ENCODE peak calls at places on chromosomes 7 and 10, in four cellular contexts. W, X, J and A are unnamed samples.

GRCh38 chr7:31003721-31004120 is 40.0 kb downstream of the GHRHR start:
- DNase-seq in W (no peak), X (no peak), J (no peak), A (no peak)

GRCh38 chr7:162583-163297 is 29.6 kb upstream of the FAM20C start:
- DNase-seq in W (no peak), X (no peak), J (no peak), A (no peak)

GRCh38 chr10:117486606-117487005 is 55.9 kb upstream of the EMX2 start:
- DNase-seq in W (no peak), X (no peak), J (no peak), A (no peak)

GRCh38 chr7:108239501-108240225 is 109.5 kb upstream of the LAMB4 start:
- DNase-seq in W (no peak), X (no peak), J (no peak), A (no peak)

GRCh38 chr7:149027055-149027454 is 1.2 kb downstream of the PDIA4 start:
- DNase-seq in W (no peak), X (no peak), J (no peak), A (no peak)

GRCh38 chr7:51160990-51161615 is 155.5 kb downstream of the COBL start:
- DNase-seq in W (peak; percentile 68), X (no peak), J (peak; percentile 56), A (peak; percentile 72)

GRCh38 chr7:105705427-105705826 is 124.1 kb upstream of the EFCAB10 start:
- DNase-seq in W (no peak), X (no peak), J (no peak), A (no peak)

GRCh38 chr10:34172936-34173533 is 642.1 kb downstream of the PARD3 start:
- DNase-seq in W (no peak), X (no peak), J (no peak), A (no peak)

GRCh38 chr7:33444501-33444900 is 315.1 kb downstream of the BBS9 start:
- DNase-seq in W (peak; percentile 65), X (no peak), J (peak; percentile 21), A (no peak)

GRCh38 chr10:132422931-132423813 is 26.2 kb downstream of the PWWP2B start:
- DNase-seq in W (no peak), X (no peak), J (no peak), A (no peak)

GRCh38 chr7:42426163-42426562 is 189.2 kb upstream of the GLI3 start:
- DNase-seq in W (peak; percentile 21), X (no peak), J (no peak), A (no peak)

GRCh38 chr7:79458796-79459195 is 5.3 kb upstream of the MAGI2 start:
- DNase-seq in W (peak; percentile 34), X (no peak), J (no peak), A (no peak)

GRCh38 chr7:461453-462172 is 58.0 kb downstream of the PDGFA start:
- DNase-seq in W (no peak), X (no peak), J (no peak), A (no peak)

GRCh38 chr10:52677087-52677486 is 95.5 kb downstream of the MBL2 start:
- DNase-seq in W (no peak), X (no peak), J (no peak), A (no peak)

GRCh38 chr10:91034494-91035157 is 113.7 kb upstream of the ANKRD1 start:
- DNase-seq in W (peak; percentile 19), X (peak; percentile 55), J (peak; percentile 72), A (peak; percentile 9)

GRCh38 chr7:23538301-23538700 is 6.5 kb upstream of the TRA2A start:
- DNase-seq in W (no peak), X (no peak), J (no peak), A (no peak)

GRCh38 chr7:47816647-47817046 is 131.6 kb downstream of the PKD1L1 start:
- DNase-seq in W (peak; percentile 69), X (no peak), J (no peak), A (peak; percentile 58)

GRCh38 chr10:58704226-58705200 is 191.8 kb downstream of the BICC1 start:
- DNase-seq in W (peak; percentile 85), X (no peak), J (peak; percentile 11), A (no peak)

GRCh38 chr10:77987671-77988070 is 41.6 kb downstream of the POLR3A start:
- DNase-seq in W (no peak), X (no peak), J (no peak), A (no peak)
- TF ChIP-seq POLR2A in W (no peak), X (no peak), J (no peak), A (no peak)

DNA sequence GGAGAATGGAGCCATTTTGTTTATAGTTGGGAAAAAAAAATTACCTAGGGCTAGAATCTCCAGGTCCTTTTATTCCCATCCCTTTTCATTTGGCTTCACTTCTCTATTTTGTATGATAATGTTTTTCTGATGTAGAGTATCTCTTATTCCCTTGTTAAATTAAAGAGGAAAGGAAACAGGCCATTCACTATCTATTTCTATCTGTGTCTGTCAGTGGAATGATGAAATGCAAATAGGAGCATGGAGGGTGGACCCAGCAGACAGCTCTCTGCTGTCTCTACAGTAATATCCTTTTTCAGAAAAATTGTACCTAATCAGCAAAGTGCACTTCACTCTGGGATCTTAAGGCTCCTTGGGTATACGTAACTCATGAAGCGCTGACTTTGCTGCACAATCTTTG is 136.0 kb downstream of the SRI start:
- DNase-seq in W (no peak), X (no peak), J (no peak), A (no peak)
- TF ChIP-seq POLR2A in W (no peak), X (no peak), J (no peak), A (no peak)

DNA sequence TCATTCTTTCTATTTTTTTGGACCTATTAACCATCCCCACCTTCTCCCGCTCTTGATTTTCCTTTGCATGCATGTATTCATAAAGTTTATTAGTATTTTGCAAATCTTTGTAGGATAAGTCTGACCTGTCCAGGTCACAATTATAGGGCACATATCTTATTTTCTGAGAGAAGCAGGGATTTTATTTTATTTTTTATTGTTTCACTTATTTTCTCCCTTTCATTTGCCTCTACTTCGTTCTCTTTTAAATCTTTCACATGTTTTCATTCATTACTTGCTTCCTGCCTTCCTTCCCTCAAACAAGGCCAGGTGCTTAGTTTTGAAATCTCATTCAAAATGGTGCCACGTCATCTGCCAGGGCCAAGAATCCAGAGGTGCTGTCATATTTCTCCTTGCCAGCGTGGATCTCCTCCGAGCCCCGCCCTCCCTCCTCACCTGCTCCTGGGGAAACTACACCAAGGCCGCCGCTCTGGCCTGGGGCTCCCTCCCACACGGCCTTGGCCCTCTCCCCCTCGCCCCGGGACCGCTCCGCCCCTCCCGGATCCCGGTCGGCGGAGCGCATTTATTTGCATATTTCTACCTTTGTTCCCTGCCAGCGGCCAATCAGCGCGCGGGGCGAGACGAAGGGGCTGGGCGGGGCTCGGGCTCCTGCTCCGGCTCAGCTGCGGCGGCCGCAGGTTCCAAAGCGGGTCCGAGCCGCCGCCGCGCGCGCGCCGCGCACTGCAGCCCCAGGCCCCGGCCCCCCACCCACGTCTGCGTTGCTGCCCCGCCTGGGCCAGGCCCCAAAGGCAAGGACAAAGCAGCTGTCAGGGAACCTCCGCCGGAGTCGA is at the start of gene TSPAN13:
- DNase-seq in W (peak; percentile 25), X (peak; percentile 91), J (peak; percentile 92), A (peak; percentile 93)
- TF ChIP-seq POLR2A in W (no peak), X (no peak), J (peak; percentile 10), A (no peak)

GRCh38 chr7:101859411-101860106 is 42.1 kb downstream of the CUX1 start:
- DNase-seq in W (no peak), X (no peak), J (no peak), A (no peak)

GRCh38 chr7:101854084-101854865 is 36.8 kb downstream of the CUX1 start:
- DNase-seq in W (no peak), X (no peak), J (no peak), A (no peak)

GRCh38 chr7:101858437-101859385 is 41.3 kb downstream of the CUX1 start:
- DNase-seq in W (no peak), X (no peak), J (peak; percentile 25), A (no peak)

GRCh38 chr7:101857358-101857794 is 40.0 kb downstream of the CUX1 start:
- DNase-seq in W (no peak), X (no peak), J (no peak), A (no peak)

GRCh38 chr7:101856488-101857357 is 39.3 kb downstream of the CUX1 start:
- DNase-seq in W (peak; percentile 88), X (peak; percentile 92), J (peak; percentile 81), A (peak; percentile 94)
- TF ChIP-seq POLR2A in W (no peak), X (no peak), J (no peak), A (no peak)

GRCh38 chr10:12048547-12048946 is 5.9 kb upstream of the UPF2 start:
- DNase-seq in W (no peak), X (no peak), J (no peak), A (no peak)

GRCh38 chr10:12042409-12042796 is 206 bp downstream of the UPF2 start:
- DNase-seq in W (peak; percentile 3), X (peak; percentile 56), J (peak; percentile 46), A (peak; percentile 7)

GRCh38 chr10:12045610-12046009 is 3.0 kb upstream of the UPF2 start:
- DNase-seq in W (no peak), X (no peak), J (no peak), A (no peak)

GRCh38 chr10:12041766-12042408 is 722 bp downstream of the UPF2 start:
- DNase-seq in W (peak; percentile 18), X (no peak), J (peak; percentile 28), A (peak; percentile 16)

GRCh38 chr10:12042797-12043651 is at the start of gene UPF2:
- DNase-seq in W (peak; percentile 98), X (peak; percentile 99), J (peak; percentile 99), A (peak; percentile 89)
- TF ChIP-seq POLR2A in W (no peak), X (peak; percentile 59), J (peak; percentile 35), A (peak; percentile 2)

DNA sequence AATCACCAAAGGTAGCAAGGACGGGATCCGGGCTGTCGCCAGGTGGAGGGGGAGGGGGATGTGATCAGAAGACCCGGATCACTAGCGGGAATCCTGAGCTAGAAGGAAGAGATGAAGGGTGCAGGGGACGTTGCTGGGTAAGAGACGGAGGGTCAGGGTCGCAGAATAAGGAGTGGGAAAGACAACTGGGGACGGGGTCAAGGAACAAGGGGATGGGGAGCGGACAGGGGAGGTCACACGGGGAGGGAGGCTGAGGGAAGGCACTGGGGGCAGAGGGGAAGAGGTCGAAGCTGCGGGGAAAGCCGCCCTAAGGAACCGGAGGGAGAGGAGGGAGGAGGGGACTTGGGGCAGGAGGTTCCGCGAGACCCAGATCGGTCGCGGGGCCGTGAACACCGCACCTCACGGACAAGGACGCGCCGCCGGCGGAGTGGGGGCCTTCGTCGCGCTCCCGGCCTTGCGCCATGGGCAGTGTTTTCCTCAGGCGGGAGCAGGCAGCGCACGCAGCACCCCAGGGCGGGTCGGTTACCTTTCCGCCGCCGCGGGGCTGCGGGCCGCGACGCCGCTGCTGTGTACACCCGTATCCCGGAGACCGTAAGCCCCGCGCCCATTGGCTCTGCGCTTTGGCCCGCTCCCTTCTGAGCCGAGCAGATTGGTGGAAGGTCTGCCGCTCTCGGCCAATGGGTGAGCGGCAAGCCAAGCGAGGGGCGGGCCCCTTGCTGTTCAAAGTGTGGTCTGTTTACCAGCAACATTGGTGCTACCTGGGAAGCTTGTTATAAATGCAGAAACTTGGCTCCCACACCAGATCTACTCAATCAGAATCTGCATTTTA is at the start of gene CFAP43:
- DNase-seq in W (peak; percentile 91), X (peak; percentile 100), J (peak; percentile 99), A (peak; percentile 100)
- TF ChIP-seq POLR2A in W (no peak), X (peak; percentile 67), J (no peak), A (peak; percentile 67)

GRCh38 chr7:100271716-100272537 is 35.6 kb upstream of the SPDYE3 start:
- DNase-seq in W (peak; percentile 93), X (peak; percentile 95), J (peak; percentile 98), A (peak; percentile 84)
- TF ChIP-seq POLR2A in W (no peak), X (no peak), J (peak; percentile 33), A (peak; percentile 57)